ENCODE peak calls at places on chromosome 2, in ten cellular contexts. One of them, this sample, is unnamed.

GRCh38 chr2:67625671-67626070 is 228.5 kb downstream of the ETAA1 start:
- DNase-seq in IMR-90: peak
- DNase-seq in activated effector memory CD4-positive, alpha-beta T cell treated with Interleukin-2 at 50 U/mL for 16 hours: no peak
- DNase-seq in small intestine: no peak
- DNase-seq in NCI-H1417: no peak
- DNase-seq in left cardiac atrium: no peak
- DNase-seq in activated CD8-positive, alpha-beta memory T cell treated with anti-CD3 and anti-CD28 coated beads for 48 hours: no peak
- DNase-seq in posterior vena cava: no peak
- DNase-seq in T1000: no peak
- DNase-seq in NCI-H1092: no peak
- DNase-seq in this sample: no peak

GRCh38 chr2:70767699-70768584 is at the start of gene ADD2:
- DNase-seq in IMR-90: peak
- DNase-seq in activated effector memory CD4-positive, alpha-beta T cell treated with Interleukin-2 at 50 U/mL for 16 hours: no peak
- DNase-seq in posterior vena cava: peak
- DNase-seq in activated CD8-positive, alpha-beta memory T cell treated with anti-CD3 and anti-CD28 coated beads for 48 hours: peak
- DNase-seq in NCI-H1092: peak
- DNase-seq in small intestine: no peak
- DNase-seq in T1000: no peak
- DNase-seq in NCI-H1417: peak
- DNase-seq in left cardiac atrium: peak
- DNase-seq in this sample: peak

GRCh38 chr2:218745559-218746469 is 35.2 kb downstream of the TTLL4 start:
- DNase-seq in IMR-90: peak
- DNase-seq in activated CD8-positive, alpha-beta memory T cell treated with anti-CD3 and anti-CD28 coated beads for 48 hours: no peak
- DNase-seq in activated effector memory CD4-positive, alpha-beta T cell treated with Interleukin-2 at 50 U/mL for 16 hours: no peak
- DNase-seq in T1000: no peak
- DNase-seq in NCI-H1092: no peak
- DNase-seq in small intestine: no peak
- DNase-seq in left cardiac atrium: peak
- DNase-seq in posterior vena cava: no peak
- DNase-seq in NCI-H1417: no peak
- DNase-seq in this sample: no peak

GRCh38 chr2:78070693-78071092 is 548.5 kb upstream of the LRRTM4 start:
- DNase-seq in left cardiac atrium: no peak
- DNase-seq in IMR-90: no peak
- DNase-seq in NCI-H1417: no peak
- DNase-seq in T1000: no peak
- DNase-seq in small intestine: no peak
- DNase-seq in posterior vena cava: no peak
- DNase-seq in activated effector memory CD4-positive, alpha-beta T cell treated with Interleukin-2 at 50 U/mL for 16 hours: no peak
- DNase-seq in NCI-H1092: no peak
- DNase-seq in activated CD8-positive, alpha-beta memory T cell treated with anti-CD3 and anti-CD28 coated beads for 48 hours: no peak
- DNase-seq in this sample: no peak

GRCh38 chr2:146584316-146584715 is 1260.5 kb upstream of the ACVR2A start:
- DNase-seq in NCI-H1417: no peak
- DNase-seq in T1000: no peak
- DNase-seq in NCI-H1092: no peak
- DNase-seq in activated effector memory CD4-positive, alpha-beta T cell treated with Interleukin-2 at 50 U/mL for 16 hours: no peak
- DNase-seq in posterior vena cava: no peak
- DNase-seq in small intestine: no peak
- DNase-seq in activated CD8-positive, alpha-beta memory T cell treated with anti-CD3 and anti-CD28 coated beads for 48 hours: no peak
- DNase-seq in IMR-90: no peak
- DNase-seq in left cardiac atrium: no peak
- DNase-seq in this sample: no peak

GRCh38 chr2:29129586-29130281 is 14.5 kb downstream of the CLIP4 start:
- DNase-seq in small intestine: no peak
- DNase-seq in posterior vena cava: no peak
- DNase-seq in T1000: no peak
- DNase-seq in left cardiac atrium: no peak
- DNase-seq in IMR-90: no peak
- DNase-seq in activated effector memory CD4-positive, alpha-beta T cell treated with Interleukin-2 at 50 U/mL for 16 hours: no peak
- DNase-seq in NCI-H1092: no peak
- DNase-seq in activated CD8-positive, alpha-beta memory T cell treated with anti-CD3 and anti-CD28 coated beads for 48 hours: no peak
- DNase-seq in NCI-H1417: no peak
- DNase-seq in this sample: no peak

GRCh38 chr2:237650455-237650850 is 23.1 kb downstream of the LRRFIP1 start:
- DNase-seq in IMR-90: no peak
- DNase-seq in T1000: no peak
- DNase-seq in NCI-H1417: no peak
- DNase-seq in posterior vena cava: no peak
- DNase-seq in left cardiac atrium: no peak
- DNase-seq in NCI-H1092: no peak
- DNase-seq in activated CD8-positive, alpha-beta memory T cell treated with anti-CD3 and anti-CD28 coated beads for 48 hours: no peak
- DNase-seq in activated effector memory CD4-positive, alpha-beta T cell treated with Interleukin-2 at 50 U/mL for 16 hours: no peak
- DNase-seq in small intestine: no peak
- DNase-seq in this sample: no peak

GRCh38 chr2:168611896-168612650 is 156.0 kb downstream of the CERS6 start:
- DNase-seq in activated CD8-positive, alpha-beta memory T cell treated with anti-CD3 and anti-CD28 coated beads for 48 hours: no peak
- DNase-seq in T1000: no peak
- DNase-seq in left cardiac atrium: no peak
- DNase-seq in small intestine: no peak
- DNase-seq in NCI-H1417: no peak
- DNase-seq in NCI-H1092: no peak
- DNase-seq in IMR-90: no peak
- DNase-seq in activated effector memory CD4-positive, alpha-beta T cell treated with Interleukin-2 at 50 U/mL for 16 hours: no peak
- DNase-seq in posterior vena cava: no peak
- DNase-seq in this sample: no peak

GRCh38 chr2:133591164-133591563 is 22.9 kb upstream of the NCKAP5 start:
- DNase-seq in IMR-90: no peak
- DNase-seq in posterior vena cava: no peak
- DNase-seq in small intestine: peak
- DNase-seq in NCI-H1092: peak
- DNase-seq in left cardiac atrium: peak
- DNase-seq in activated CD8-positive, alpha-beta memory T cell treated with anti-CD3 and anti-CD28 coated beads for 48 hours: no peak
- DNase-seq in NCI-H1417: peak
- DNase-seq in T1000: no peak
- DNase-seq in activated effector memory CD4-positive, alpha-beta T cell treated with Interleukin-2 at 50 U/mL for 16 hours: no peak
- DNase-seq in this sample: no peak

GRCh38 chr2:99554238-99554637 is 64.4 kb upstream of the REV1 start:
- DNase-seq in T1000: no peak
- DNase-seq in posterior vena cava: no peak
- DNase-seq in NCI-H1092: no peak
- DNase-seq in activated effector memory CD4-positive, alpha-beta T cell treated with Interleukin-2 at 50 U/mL for 16 hours: no peak
- DNase-seq in NCI-H1417: no peak
- DNase-seq in IMR-90: no peak
- DNase-seq in activated CD8-positive, alpha-beta memory T cell treated with anti-CD3 and anti-CD28 coated beads for 48 hours: no peak
- DNase-seq in left cardiac atrium: no peak
- DNase-seq in small intestine: peak
- DNase-seq in this sample: no peak

GRCh38 chr2:29295843-29296242 is 180.6 kb downstream of the CLIP4 start:
- DNase-seq in small intestine: peak
- DNase-seq in left cardiac atrium: no peak
- DNase-seq in activated CD8-positive, alpha-beta memory T cell treated with anti-CD3 and anti-CD28 coated beads for 48 hours: no peak
- DNase-seq in activated effector memory CD4-positive, alpha-beta T cell treated with Interleukin-2 at 50 U/mL for 16 hours: no peak
- DNase-seq in NCI-H1417: peak
- DNase-seq in T1000: no peak
- DNase-seq in posterior vena cava: no peak
- DNase-seq in NCI-H1092: peak
- DNase-seq in IMR-90: peak
- DNase-seq in this sample: no peak

GRCh38 chr2:96817882-96818281 is 1.8 kb downstream of the CNNM3 start:
- DNase-seq in NCI-H1417: no peak
- DNase-seq in activated CD8-positive, alpha-beta memory T cell treated with anti-CD3 and anti-CD28 coated beads for 48 hours: no peak
- DNase-seq in T1000: no peak
- DNase-seq in left cardiac atrium: no peak
- DNase-seq in NCI-H1092: no peak
- DNase-seq in activated effector memory CD4-positive, alpha-beta T cell treated with Interleukin-2 at 50 U/mL for 16 hours: no peak
- DNase-seq in small intestine: peak
- DNase-seq in posterior vena cava: no peak
- DNase-seq in IMR-90: no peak
- DNase-seq in this sample: no peak

GRCh38 chr2:28470759-28471158 is 25.1 kb upstream of the PLB1 start:
- DNase-seq in NCI-H1417: no peak
- DNase-seq in activated effector memory CD4-positive, alpha-beta T cell treated with Interleukin-2 at 50 U/mL for 16 hours: no peak
- DNase-seq in NCI-H1092: no peak
- DNase-seq in posterior vena cava: no peak
- DNase-seq in activated CD8-positive, alpha-beta memory T cell treated with anti-CD3 and anti-CD28 coated beads for 48 hours: no peak
- DNase-seq in small intestine: peak
- DNase-seq in T1000: no peak
- DNase-seq in IMR-90: no peak
- DNase-seq in left cardiac atrium: no peak
- DNase-seq in this sample: no peak

GRCh38 chr2:162091325-162092007 is 17.5 kb upstream of the DPP4 start:
- DNase-seq in posterior vena cava: no peak
- DNase-seq in small intestine: peak
- DNase-seq in NCI-H1417: no peak
- DNase-seq in NCI-H1092: no peak
- DNase-seq in T1000: no peak
- DNase-seq in left cardiac atrium: no peak
- DNase-seq in activated CD8-positive, alpha-beta memory T cell treated with anti-CD3 and anti-CD28 coated beads for 48 hours: no peak
- DNase-seq in IMR-90: peak
- DNase-seq in activated effector memory CD4-positive, alpha-beta T cell treated with Interleukin-2 at 50 U/mL for 16 hours: no peak
- DNase-seq in this sample: no peak

GRCh38 chr2:225103737-225104141 is 61.5 kb upstream of the DOCK10 start:
- DNase-seq in IMR-90: peak
- DNase-seq in activated CD8-positive, alpha-beta memory T cell treated with anti-CD3 and anti-CD28 coated beads for 48 hours: no peak
- DNase-seq in NCI-H1092: no peak
- DNase-seq in NCI-H1417: no peak
- DNase-seq in T1000: peak
- DNase-seq in posterior vena cava: no peak
- DNase-seq in left cardiac atrium: no peak
- DNase-seq in small intestine: no peak
- DNase-seq in activated effector memory CD4-positive, alpha-beta T cell treated with Interleukin-2 at 50 U/mL for 16 hours: no peak
- DNase-seq in this sample: no peak

GRCh38 chr2:85678384-85678783 is 10.4 kb upstream of the SFTPB start:
- DNase-seq in IMR-90: no peak
- DNase-seq in left cardiac atrium: no peak
- DNase-seq in activated CD8-positive, alpha-beta memory T cell treated with anti-CD3 and anti-CD28 coated beads for 48 hours: no peak
- DNase-seq in activated effector memory CD4-positive, alpha-beta T cell treated with Interleukin-2 at 50 U/mL for 16 hours: no peak
- DNase-seq in small intestine: no peak
- DNase-seq in posterior vena cava: no peak
- DNase-seq in NCI-H1417: no peak
- DNase-seq in NCI-H1092: no peak
- DNase-seq in T1000: no peak
- DNase-seq in this sample: no peak

GRCh38 chr2:215745316-215745715 is 268.0 kb downstream of the MREG start:
- DNase-seq in activated effector memory CD4-positive, alpha-beta T cell treated with Interleukin-2 at 50 U/mL for 16 hours: no peak
- DNase-seq in NCI-H1092: no peak
- DNase-seq in IMR-90: no peak
- DNase-seq in T1000: no peak
- DNase-seq in activated CD8-positive, alpha-beta memory T cell treated with anti-CD3 and anti-CD28 coated beads for 48 hours: no peak
- DNase-seq in small intestine: no peak
- DNase-seq in posterior vena cava: no peak
- DNase-seq in left cardiac atrium: no peak
- DNase-seq in NCI-H1417: no peak
- DNase-seq in this sample: no peak

GRCh38 chr2:144132357-144132756 is 387.6 kb downstream of the ZEB2 start:
- DNase-seq in IMR-90: peak
- DNase-seq in activated effector memory CD4-positive, alpha-beta T cell treated with Interleukin-2 at 50 U/mL for 16 hours: no peak
- DNase-seq in small intestine: no peak
- DNase-seq in NCI-H1417: no peak
- DNase-seq in posterior vena cava: no peak
- DNase-seq in T1000: peak
- DNase-seq in activated CD8-positive, alpha-beta memory T cell treated with anti-CD3 and anti-CD28 coated beads for 48 hours: no peak
- DNase-seq in left cardiac atrium: no peak
- DNase-seq in NCI-H1092: no peak
- DNase-seq in this sample: no peak

GRCh38 chr2:3170792-3171455 is 206.7 kb downstream of the EIPR1 start:
- DNase-seq in IMR-90: no peak
- DNase-seq in small intestine: no peak
- DNase-seq in NCI-H1417: no peak
- DNase-seq in activated CD8-positive, alpha-beta memory T cell treated with anti-CD3 and anti-CD28 coated beads for 48 hours: no peak
- DNase-seq in activated effector memory CD4-positive, alpha-beta T cell treated with Interleukin-2 at 50 U/mL for 16 hours: no peak
- DNase-seq in posterior vena cava: peak
- DNase-seq in NCI-H1092: no peak
- DNase-seq in T1000: no peak
- DNase-seq in left cardiac atrium: peak
- DNase-seq in this sample: no peak

GRCh38 chr2:69177063-69177771 is 164.2 kb downstream of the ANTXR1 start:
- DNase-seq in NCI-H1092: no peak
- DNase-seq in IMR-90: peak
- DNase-seq in small intestine: no peak
- DNase-seq in activated CD8-positive, alpha-beta memory T cell treated with anti-CD3 and anti-CD28 coated beads for 48 hours: no peak
- DNase-seq in NCI-H1417: no peak
- DNase-seq in T1000: peak
- DNase-seq in posterior vena cava: peak
- DNase-seq in left cardiac atrium: peak
- DNase-seq in activated effector memory CD4-positive, alpha-beta T cell treated with Interleukin-2 at 50 U/mL for 16 hours: no peak
- DNase-seq in this sample: no peak

GRCh38 chr2:19786408-19787058 is 115.2 kb downstream of the TTC32 start:
- DNase-seq in IMR-90: peak
- DNase-seq in activated effector memory CD4-positive, alpha-beta T cell treated with Interleukin-2 at 50 U/mL for 16 hours: no peak
- DNase-seq in posterior vena cava: no peak
- DNase-seq in left cardiac atrium: no peak
- DNase-seq in NCI-H1092: no peak
- DNase-seq in activated CD8-positive, alpha-beta memory T cell treated with anti-CD3 and anti-CD28 coated beads for 48 hours: no peak
- DNase-seq in NCI-H1417: no peak
- DNase-seq in small intestine: no peak
- DNase-seq in T1000: peak
- DNase-seq in this sample: no peak

GRCh38 chr2:74741651-74742050 is 87.6 kb downstream of the SEMA4F start:
- DNase-seq in NCI-H1092: no peak
- DNase-seq in activated effector memory CD4-positive, alpha-beta T cell treated with Interleukin-2 at 50 U/mL for 16 hours: no peak
- DNase-seq in small intestine: no peak
- DNase-seq in left cardiac atrium: no peak
- DNase-seq in activated CD8-positive, alpha-beta memory T cell treated with anti-CD3 and anti-CD28 coated beads for 48 hours: no peak
- DNase-seq in posterior vena cava: no peak
- DNase-seq in IMR-90: no peak
- DNase-seq in T1000: no peak
- DNase-seq in NCI-H1417: no peak
- DNase-seq in this sample: no peak

GRCh38 chr2:2860583-2861300 is 516.9 kb downstream of the EIPR1 start:
- DNase-seq in activated effector memory CD4-positive, alpha-beta T cell treated with Interleukin-2 at 50 U/mL for 16 hours: no peak
- DNase-seq in posterior vena cava: no peak
- DNase-seq in small intestine: no peak
- DNase-seq in activated CD8-positive, alpha-beta memory T cell treated with anti-CD3 and anti-CD28 coated beads for 48 hours: no peak
- DNase-seq in NCI-H1092: no peak
- DNase-seq in NCI-H1417: no peak
- DNase-seq in left cardiac atrium: no peak
- DNase-seq in IMR-90: no peak
- DNase-seq in T1000: no peak
- DNase-seq in this sample: no peak

GRCh38 chr2:13821255-13821880 is 811.1 kb upstream of the LRATD1 start:
- DNase-seq in posterior vena cava: no peak
- DNase-seq in NCI-H1092: no peak
- DNase-seq in small intestine: no peak
- DNase-seq in activated effector memory CD4-positive, alpha-beta T cell treated with Interleukin-2 at 50 U/mL for 16 hours: no peak
- DNase-seq in left cardiac atrium: no peak
- DNase-seq in T1000: no peak
- DNase-seq in NCI-H1417: no peak
- DNase-seq in IMR-90: peak
- DNase-seq in activated CD8-positive, alpha-beta memory T cell treated with anti-CD3 and anti-CD28 coated beads for 48 hours: no peak
- DNase-seq in this sample: no peak

GRCh38 chr2:218394298-218395089 is 5.2 kb upstream of the CTDSP1 start:
- DNase-seq in NCI-H1092: no peak
- DNase-seq in NCI-H1417: no peak
- DNase-seq in small intestine: no peak
- DNase-seq in activated effector memory CD4-positive, alpha-beta T cell treated with Interleukin-2 at 50 U/mL for 16 hours: no peak
- DNase-seq in IMR-90: no peak
- DNase-seq in left cardiac atrium: no peak
- DNase-seq in T1000: no peak
- DNase-seq in posterior vena cava: no peak
- DNase-seq in activated CD8-positive, alpha-beta memory T cell treated with anti-CD3 and anti-CD28 coated beads for 48 hours: no peak
- DNase-seq in this sample: no peak

GRCh38 chr2:218482651-218483050 is 63.7 kb downstream of the VIL1 start:
- DNase-seq in small intestine: no peak
- DNase-seq in NCI-H1092: no peak
- DNase-seq in left cardiac atrium: no peak
- DNase-seq in T1000: no peak
- DNase-seq in activated CD8-positive, alpha-beta memory T cell treated with anti-CD3 and anti-CD28 coated beads for 48 hours: no peak
- DNase-seq in activated effector memory CD4-positive, alpha-beta T cell treated with Interleukin-2 at 50 U/mL for 16 hours: no peak
- DNase-seq in NCI-H1417: no peak
- DNase-seq in IMR-90: no peak
- DNase-seq in posterior vena cava: no peak
- DNase-seq in this sample: no peak

GRCh38 chr2:200376422-200377142 is 70.1 kb downstream of the SPATS2L start:
- DNase-seq in NCI-H1417: no peak
- DNase-seq in left cardiac atrium: no peak
- DNase-seq in IMR-90: no peak
- DNase-seq in activated effector memory CD4-positive, alpha-beta T cell treated with Interleukin-2 at 50 U/mL for 16 hours: no peak
- DNase-seq in NCI-H1092: no peak
- DNase-seq in activated CD8-positive, alpha-beta memory T cell treated with anti-CD3 and anti-CD28 coated beads for 48 hours: no peak
- DNase-seq in small intestine: peak
- DNase-seq in posterior vena cava: no peak
- DNase-seq in T1000: no peak
- DNase-seq in this sample: no peak

GRCh38 chr2:2749206-2749598 is 418.1 kb upstream of the MYT1L start:
- DNase-seq in posterior vena cava: peak
- DNase-seq in T1000: no peak
- DNase-seq in IMR-90: no peak
- DNase-seq in NCI-H1092: no peak
- DNase-seq in small intestine: no peak
- DNase-seq in activated effector memory CD4-positive, alpha-beta T cell treated with Interleukin-2 at 50 U/mL for 16 hours: no peak
- DNase-seq in NCI-H1417: no peak
- DNase-seq in left cardiac atrium: no peak
- DNase-seq in activated CD8-positive, alpha-beta memory T cell treated with anti-CD3 and anti-CD28 coated beads for 48 hours: no peak
- DNase-seq in this sample: no peak

This sample was measured in CD8-positive, alpha-beta T cell.